ENCODE peak calls at places on chromosomes 13 and 19, in four cellular contexts. N is mesendoderm, I is HFFc6, Z is OCI-LY7. O is an unnamed sample.

GRCh38 chr19:2728783-2729387 is 7.7 kb upstream of the DIRAS1 start:
- DNase-seq in I (no peak), N (no peak), Z (no peak), O (no peak)

GRCh38 chr13:53075356-53076041 is 46.9 kb downstream of the OLFM4 start:
- DNase-seq in Z (no peak), I (no peak), N (peak), O (no peak)

GRCh38 chr13:100630564-100630963 is 42.0 kb upstream of the GGACT start:
- DNase-seq in Z (no peak), I (no peak), N (peak), O (peak)

GRCh38 chr19:36573948-36574726 is 1.0 kb upstream of the ZNF529 start:
- DNase-seq in N (peak), I (peak), Z (no peak), O (peak)

GRCh38 chr13:32659736-32660135 is 73.5 kb downstream of the PDS5B start:
- DNase-seq in Z (no peak), N (no peak), I (no peak), O (no peak)

GRCh38 chr13:49356224-49356623 is 87.6 kb downstream of the CAB39L start:
- DNase-seq in Z (no peak), I (peak), N (no peak), O (no peak)

GRCh38 chr13:51785592-51786424 is 18.2 kb downstream of the DHRS12 start:
- DNase-seq in I (peak), Z (no peak), N (peak), O (no peak)

GRCh38 chr13:77521194-77521593 is 14.3 kb upstream of the SCEL start:
- DNase-seq in Z (no peak), I (no peak), N (peak), O (no peak)

GRCh38 chr19:47661571-47661970 is 51.7 kb upstream of the EHD2 start:
- DNase-seq in N (no peak), I (no peak), Z (no peak), O (no peak)

GRCh38 chr13:113876341-113877148 is 12.7 kb upstream of the GAS6 start:
- DNase-seq in N (no peak), Z (no peak), I (no peak), O (no peak)

GRCh38 chr19:46861691-46862503 is 1.1 kb downstream of the ARHGAP35 start:
- DNase-seq in I (no peak), N (peak), Z (peak), O (no peak)

GRCh38 chr19:2455481-2456300 is 1.1 kb downstream of the LMNB2 start:
- DNase-seq in Z (peak), I (no peak), N (no peak), O (peak)

GRCh38 chr19:9914001-9914314 is 22.4 kb downstream of the OLFM2 start:
- DNase-seq in Z (no peak), I (no peak), N (no peak), O (peak)

GRCh38 chr19:19137556-19138109 is 645 bp downstream of the TMEM161A start:
- DNase-seq in Z (no peak), I (no peak), N (no peak), O (no peak)

GRCh38 chr13:110869231-110869804 is 45.6 kb downstream of the ANKRD10 start:
- DNase-seq in I (no peak), N (no peak), Z (no peak), O (no peak)

GRCh38 chr19:34794289-34794960 is 21.4 kb upstream of the ZNF599 start:
- DNase-seq in Z (no peak), N (no peak), I (no peak), O (no peak)

GRCh38 chr13:103287659-103288058 is 221.4 kb upstream of the SLC10A2 start:
- DNase-seq in I (no peak), Z (no peak), N (no peak), O (no peak)